ENCODE peak calls at places on chromosomes 1 and 21, in five cellular contexts. Z is neural progenitor cell, G is PC-3, Y is GM23248, X is mesenchymal stem cell. H is an unnamed sample.

GRCh38 chr1:28601696-28602095 is 9.6 kb downstream of the RAB42 start:
- DNase-seq in Z (no peak), G (peak), Y (peak), X (peak), H (no peak)

GRCh38 chr1:43554444-43554992 is 23.8 kb downstream of the PTPRF start:
- DNase-seq in Z (peak), G (peak), Y (peak), X (peak), H (peak)

GRCh38 chr1:100622037-100622436 is 84.1 kb downstream of the GPR88 start:
- DNase-seq in Z (peak), G (peak), Y (peak), X (peak), H (peak)

GRCh38 chr1:119275145-119275929 is 93.2 kb upstream of the HAO2 start:
- DNase-seq in Z (peak), G (peak), Y (peak), X (peak), H (peak)

GRCh38 chr1:40081874-40082273 is 15.2 kb downstream of the PPT1 start:
- DNase-seq in Z (no peak), G (no peak), Y (no peak), X (no peak), H (no peak)

GRCh38 chr1:62386351-62387121 is 50.3 kb upstream of the USP1 start:
- DNase-seq in Z (no peak), G (no peak), Y (no peak), X (no peak), H (no peak)

GRCh38 chr1:233061265-233061664 is 110.9 kb downstream of the NTPCR start:
- DNase-seq in Z (no peak), G (no peak), Y (no peak), X (no peak), H (no peak)

GRCh38 chr21:21801921-21802320 is 803.7 kb downstream of the NCAM2 start:
- DNase-seq in Z (no peak), G (no peak), Y (no peak), X (no peak), H (no peak)

GRCh38 chr1:79069828-79070227 is 63.3 kb upstream of the ADGRL4 start:
- DNase-seq in Z (no peak), G (peak), Y (no peak), X (no peak), H (no peak)

GRCh38 chr1:192866224-192866868 is 57.5 kb downstream of the RGS2 start:
- DNase-seq in Z (no peak), G (no peak), Y (no peak), X (no peak), H (no peak)

GRCh38 chr1:101379939-101380338 is 143.1 kb downstream of the S1PR1 start:
- DNase-seq in Z (no peak), G (no peak), Y (no peak), X (no peak), H (no peak)

GRCh38 chr1:231872461-231872910 is 245.9 kb downstream of the DISC1 start:
- DNase-seq in Z (no peak), G (peak), Y (peak), X (peak), H (no peak)

GRCh38 chr1:226542623-226543103 is 5.9 kb upstream of the STUM start:
- DNase-seq in Z (no peak), G (no peak), Y (no peak), X (no peak), H (no peak)
- H3K4me3 ChIP-seq in Z (no peak), G (no peak), Y (no peak), X (no peak), H (no peak)

GRCh38 chr1:3355894-3356826 is 98.3 kb upstream of the ARHGEF16 start:
- DNase-seq in Z (no peak), G (no peak), Y (no peak), X (no peak), H (no peak)
- H3K27ac ChIP-seq in Z (no peak), G (no peak), Y (no peak), X (no peak), H (no peak)

DNA sequence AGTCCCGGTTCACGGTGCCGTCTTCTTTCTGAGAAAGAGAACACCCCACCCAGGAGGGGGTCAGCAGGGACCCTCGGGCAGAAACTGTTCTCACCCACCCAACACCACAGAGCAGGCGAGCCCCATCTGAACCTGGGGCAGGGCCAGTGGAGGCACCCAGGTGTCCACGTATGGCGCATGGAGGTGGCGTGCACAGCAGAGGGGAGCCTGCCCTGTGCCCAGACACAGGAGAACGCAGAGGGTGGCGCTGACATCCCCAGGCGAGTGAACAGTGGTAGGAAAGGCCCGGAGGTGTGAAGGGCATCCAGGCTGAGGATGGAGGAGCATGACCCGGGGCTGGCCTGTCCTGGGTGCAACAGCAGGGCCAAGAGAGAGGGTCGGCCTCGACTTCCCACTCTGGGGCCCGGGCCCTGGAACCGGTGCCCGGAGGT is 91.1 kb downstream of the STUM start:
- DNase-seq in Z (no peak), G (no peak), Y (no peak), X (no peak), H (no peak)
- H3K9ac ChIP-seq in Z (no peak), G (no peak), Y (no peak), X (no peak), H (no peak)

DNA sequence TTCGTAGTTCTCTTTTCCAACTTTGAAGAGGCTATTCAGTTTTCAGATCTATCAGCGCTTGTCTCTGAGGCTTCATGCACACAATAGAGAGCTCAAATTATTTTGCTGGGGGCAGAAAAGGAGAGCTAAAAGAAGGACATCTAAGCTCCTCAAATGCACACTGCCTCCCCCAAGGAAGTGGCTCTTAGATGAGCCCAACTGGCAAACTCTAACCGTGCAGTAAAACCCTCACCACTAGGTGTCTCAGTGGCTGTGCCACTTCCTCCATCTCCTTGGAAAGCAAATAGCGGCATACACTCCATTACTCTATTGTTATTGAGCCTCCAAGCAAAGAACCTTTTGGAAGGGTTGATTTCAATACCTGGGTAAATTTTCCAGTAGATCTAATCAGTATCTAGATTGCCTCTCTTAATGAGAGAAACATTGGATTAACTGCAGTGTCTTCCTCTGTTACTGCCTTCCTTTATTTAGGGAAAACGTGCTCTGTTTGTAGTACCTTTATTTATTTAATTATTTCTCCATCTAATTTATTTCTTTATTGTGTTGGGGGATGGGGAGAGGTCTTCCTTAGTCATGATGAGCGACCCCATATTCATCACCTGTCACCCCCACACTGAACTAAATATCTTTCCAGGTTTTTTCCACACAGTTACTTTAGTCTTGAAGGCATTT is 9.2 kb upstream of the SFPQ start:
- DNase-seq in Z (peak), G (peak), Y (peak), X (peak), H (peak)
- H3K4me3 ChIP-seq in Z (no peak), G (no peak), Y (peak), X (no peak), H (no peak)

GRCh38 chr1:207811920-207812720 is 60.3 kb downstream of the CD46 start:
- DNase-seq in Z (peak), G (peak), Y (peak), X (no peak), H (peak)

GRCh38 chr1:207808911-207809555 is 57.2 kb downstream of the CD46 start:
- DNase-seq in Z (no peak), G (no peak), Y (no peak), X (no peak), H (no peak)

GRCh38 chr1:207811319-207811718 is 59.5 kb downstream of the CD46 start:
- DNase-seq in Z (no peak), G (no peak), Y (no peak), X (no peak), H (peak)

GRCh38 chr1:207810173-207810572 is 58.3 kb downstream of the CD46 start:
- DNase-seq in Z (no peak), G (no peak), Y (peak), X (peak), H (peak)

DNA sequence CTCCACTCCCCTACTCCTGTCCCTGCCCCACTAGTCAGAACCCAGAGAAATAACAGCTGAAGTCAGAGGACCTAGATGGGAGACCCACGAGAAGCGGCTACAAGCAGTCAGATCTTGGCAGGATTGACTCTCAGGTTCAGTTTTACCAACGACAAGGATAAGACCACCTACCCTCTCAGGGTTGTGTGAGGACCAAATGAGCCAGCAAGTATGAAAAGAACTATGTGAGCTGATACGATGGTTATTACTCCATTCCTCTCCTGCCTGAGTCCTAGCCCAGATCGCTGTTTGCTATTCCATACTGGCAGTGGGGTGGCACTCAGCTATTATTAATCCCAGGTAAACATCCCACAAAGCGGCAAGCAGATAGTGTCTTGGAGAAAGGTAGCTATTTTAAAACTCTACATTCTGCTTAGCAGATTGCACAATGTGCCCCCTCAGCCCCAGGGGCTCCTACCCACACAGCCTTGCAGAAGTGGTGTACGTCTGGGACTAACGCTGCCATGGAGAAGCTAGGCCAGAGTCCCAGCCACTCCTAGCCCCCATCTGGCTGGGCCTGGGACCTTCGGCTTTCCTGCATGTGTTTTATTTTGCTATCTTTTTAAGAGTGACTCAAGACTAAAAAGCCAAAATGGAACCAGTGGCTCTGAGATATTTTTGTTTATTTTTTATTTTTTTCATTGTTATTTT is 58.9 kb downstream of the CD46 start:
- DNase-seq in Z (no peak), G (no peak), Y (no peak), X (no peak), H (peak)
- H3K27ac ChIP-seq in Z (no peak), G (no peak), Y (peak), X (no peak), H (no peak)

GRCh38 chr1:85568660-85569059 is 11.9 kb upstream of the CCN1 start:
- DNase-seq in Z (no peak), G (no peak), Y (peak), X (peak), H (no peak)
- H3K9ac ChIP-seq in Z (no peak), G (no peak), Y (peak), X (peak), H (no peak)

GRCh38 chr1:237677979-237678378 is 212.7 kb downstream of the ZP4 start:
- DNase-seq in Z (no peak), G (peak), Y (peak), X (peak), H (no peak)
- H3K4me3 ChIP-seq in Z (no peak), G (no peak), Y (no peak), X (no peak), H (no peak)

GRCh38 chr1:228171221-228171891 is 5.8 kb downstream of the IBA57 start:
- DNase-seq in Z (no peak), G (no peak), Y (no peak), X (no peak), H (peak)
- H3K27ac ChIP-seq in Z (no peak), G (no peak), Y (no peak), X (no peak), H (no peak)

DNA sequence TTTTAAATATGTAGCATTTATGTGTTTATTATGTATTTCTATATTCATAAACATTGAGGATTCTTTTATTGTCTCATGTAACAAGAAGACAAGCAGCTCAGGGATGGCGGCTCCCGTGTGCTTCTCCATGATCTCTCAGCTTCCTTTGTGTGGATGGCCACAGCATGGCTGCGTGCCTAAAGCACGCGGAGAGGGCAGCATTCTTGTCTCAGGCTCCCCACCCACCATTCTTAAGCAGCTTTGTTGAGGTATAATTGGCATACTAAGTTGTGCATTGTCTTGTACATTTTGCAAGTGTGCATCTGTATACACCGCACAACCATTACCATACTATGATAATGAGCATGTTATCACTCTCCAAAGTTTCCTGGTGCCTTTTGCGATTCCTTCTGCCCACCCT is 81.6 kb downstream of the CAMTA1 start:
- DNase-seq in Z (peak), G (no peak), Y (no peak), X (no peak), H (no peak)
- H3K9ac ChIP-seq in Z (no peak), G (no peak), Y (no peak), X (no peak), H (no peak)

DNA sequence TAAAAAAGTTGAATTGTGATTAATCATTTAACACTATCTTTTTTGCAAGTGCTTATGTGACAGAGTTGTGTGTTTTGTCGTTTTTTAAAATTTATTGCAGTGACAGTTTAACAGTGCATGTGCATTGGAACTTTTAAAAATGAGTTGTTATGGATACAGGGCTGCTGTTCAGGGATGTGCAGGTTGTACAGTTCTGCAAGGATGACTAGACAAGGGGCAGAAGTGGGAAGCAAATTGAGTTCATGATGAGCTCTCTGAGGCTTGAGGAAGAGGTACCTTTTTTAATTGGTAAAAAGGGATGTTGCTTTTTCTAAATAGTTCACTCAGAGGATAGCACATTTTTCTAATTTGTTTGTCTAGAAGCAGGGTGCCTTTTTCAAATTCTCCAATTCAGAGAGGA is 119.4 kb downstream of the USP25 start:
- DNase-seq in Z (no peak), G (no peak), Y (no peak), X (no peak), H (no peak)
- H3K4me3 ChIP-seq in Z (no peak), G (no peak), Y (no peak), X (no peak), H (no peak)

H was measured in endodermal cell.